ENCODE peak calls at places on chromosomes 7 and 10, in five cellular contexts. One of them, this sample, is unnamed.

GRCh38 chr10:69319911-69320316 is 41.6 kb downstream of the HK1 start:
- DNase-seq in cardiac fibroblast: no peak
- DNase-seq in NCI-H2171 treated with DMSO at 0.1 percent for 48 hours: no peak
- DNase-seq in substantia nigra: no peak
- DNase-seq in CD8-positive, alpha-beta memory T cell: no peak
- DNase-seq in this sample: no peak

GRCh38 chr7:3005257-3005656 is 38.4 kb downstream of the CARD11 start:
- DNase-seq in CD8-positive, alpha-beta memory T cell: no peak
- DNase-seq in substantia nigra: no peak
- DNase-seq in NCI-H2171 treated with DMSO at 0.1 percent for 48 hours: no peak
- DNase-seq in cardiac fibroblast: no peak
- DNase-seq in this sample: no peak

GRCh38 chr10:34031410-34031809 is 696.9 kb upstream of the NRP1 start:
- DNase-seq in substantia nigra: no peak
- DNase-seq in CD8-positive, alpha-beta memory T cell: no peak
- DNase-seq in cardiac fibroblast: peak
- DNase-seq in NCI-H2171 treated with DMSO at 0.1 percent for 48 hours: no peak
- DNase-seq in this sample: no peak

GRCh38 chr10:131943021-131943814 is 38.5 kb downstream of the BNIP3 start:
- DNase-seq in NCI-H2171 treated with DMSO at 0.1 percent for 48 hours: no peak
- DNase-seq in cardiac fibroblast: no peak
- DNase-seq in CD8-positive, alpha-beta memory T cell: no peak
- DNase-seq in substantia nigra: no peak
- DNase-seq in this sample: no peak

GRCh38 chr10:114879541-114880158 is 58.1 kb downstream of the FHIP2A start:
- DNase-seq in CD8-positive, alpha-beta memory T cell: no peak
- DNase-seq in cardiac fibroblast: peak
- DNase-seq in NCI-H2171 treated with DMSO at 0.1 percent for 48 hours: no peak
- DNase-seq in substantia nigra: no peak
- DNase-seq in this sample: no peak

GRCh38 chr10:24826022-24826421 is 102.3 kb upstream of the ARHGAP21 start:
- DNase-seq in CD8-positive, alpha-beta memory T cell: no peak
- DNase-seq in cardiac fibroblast: peak
- DNase-seq in substantia nigra: no peak
- DNase-seq in NCI-H2171 treated with DMSO at 0.1 percent for 48 hours: peak
- DNase-seq in this sample: no peak

GRCh38 chr7:93914581-93915066 is 6.9 kb upstream of the GNG11 start:
- DNase-seq in NCI-H2171 treated with DMSO at 0.1 percent for 48 hours: no peak
- DNase-seq in CD8-positive, alpha-beta memory T cell: no peak
- DNase-seq in substantia nigra: no peak
- DNase-seq in cardiac fibroblast: peak
- DNase-seq in this sample: no peak

GRCh38 chr7:128913856-128914565 is 3.5 kb upstream of the KCP start:
- DNase-seq in substantia nigra: no peak
- DNase-seq in cardiac fibroblast: no peak
- DNase-seq in NCI-H2171 treated with DMSO at 0.1 percent for 48 hours: no peak
- DNase-seq in CD8-positive, alpha-beta memory T cell: no peak
- DNase-seq in this sample: peak

GRCh38 chr7:150978136-150978789 is at the start of gene KCNH2:
- DNase-seq in CD8-positive, alpha-beta memory T cell: peak
- DNase-seq in NCI-H2171 treated with DMSO at 0.1 percent for 48 hours: peak
- DNase-seq in substantia nigra: peak
- DNase-seq in cardiac fibroblast: no peak
- DNase-seq in this sample: no peak

GRCh38 chr7:5390918-5391317 is 32.7 kb downstream of the TNRC18 start:
- DNase-seq in substantia nigra: no peak
- DNase-seq in cardiac fibroblast: no peak
- DNase-seq in NCI-H2171 treated with DMSO at 0.1 percent for 48 hours: no peak
- DNase-seq in CD8-positive, alpha-beta memory T cell: no peak
- DNase-seq in this sample: no peak

GRCh38 chr10:119625570-119626280 is 25.5 kb upstream of the BAG3 start:
- DNase-seq in CD8-positive, alpha-beta memory T cell: no peak
- DNase-seq in substantia nigra: no peak
- DNase-seq in NCI-H2171 treated with DMSO at 0.1 percent for 48 hours: no peak
- DNase-seq in cardiac fibroblast: no peak
- DNase-seq in this sample: no peak

GRCh38 chr10:63110940-63111339 is 22.2 kb upstream of the NRBF2 start:
- DNase-seq in NCI-H2171 treated with DMSO at 0.1 percent for 48 hours: no peak
- DNase-seq in CD8-positive, alpha-beta memory T cell: no peak
- DNase-seq in substantia nigra: no peak
- DNase-seq in cardiac fibroblast: no peak
- DNase-seq in this sample: no peak

GRCh38 chr10:47076949-47077348 is 165.7 kb downstream of the PTPN20 start:
- DNase-seq in NCI-H2171 treated with DMSO at 0.1 percent for 48 hours: no peak
- DNase-seq in cardiac fibroblast: peak
- DNase-seq in CD8-positive, alpha-beta memory T cell: no peak
- DNase-seq in substantia nigra: no peak
- DNase-seq in this sample: no peak

GRCh38 chr7:2003931-2004812 is 228.6 kb downstream of the MAD1L1 start:
- DNase-seq in cardiac fibroblast: no peak
- DNase-seq in NCI-H2171 treated with DMSO at 0.1 percent for 48 hours: no peak
- DNase-seq in substantia nigra: no peak
- DNase-seq in CD8-positive, alpha-beta memory T cell: no peak
- DNase-seq in this sample: no peak

GRCh38 chr10:71815515-71816130 is 35.4 kb downstream of the PSAP start:
- DNase-seq in cardiac fibroblast: no peak
- DNase-seq in substantia nigra: no peak
- DNase-seq in CD8-positive, alpha-beta memory T cell: no peak
- DNase-seq in NCI-H2171 treated with DMSO at 0.1 percent for 48 hours: no peak
- DNase-seq in this sample: no peak

GRCh38 chr10:75995041-75995430 is 563.6 kb downstream of the LRMDA start:
- DNase-seq in NCI-H2171 treated with DMSO at 0.1 percent for 48 hours: no peak
- DNase-seq in CD8-positive, alpha-beta memory T cell: no peak
- DNase-seq in substantia nigra: no peak
- DNase-seq in cardiac fibroblast: no peak
- DNase-seq in this sample: no peak

GRCh38 chr7:868189-868486 is 8.2 kb upstream of the GET4 start:
- DNase-seq in CD8-positive, alpha-beta memory T cell: no peak
- DNase-seq in NCI-H2171 treated with DMSO at 0.1 percent for 48 hours: no peak
- DNase-seq in cardiac fibroblast: no peak
- DNase-seq in substantia nigra: no peak
- DNase-seq in this sample: no peak

GRCh38 chr10:73168486-73168844 is 546 bp downstream of the FAM149B1 start:
- DNase-seq in CD8-positive, alpha-beta memory T cell: no peak
- DNase-seq in NCI-H2171 treated with DMSO at 0.1 percent for 48 hours: peak
- DNase-seq in cardiac fibroblast: no peak
- DNase-seq in substantia nigra: no peak
- DNase-seq in this sample: no peak

GRCh38 chr7:123355576-123356195 is 155.9 kb upstream of the SLC13A1 start:
- DNase-seq in substantia nigra: peak
- DNase-seq in CD8-positive, alpha-beta memory T cell: no peak
- DNase-seq in NCI-H2171 treated with DMSO at 0.1 percent for 48 hours: no peak
- DNase-seq in cardiac fibroblast: peak
- DNase-seq in this sample: no peak

GRCh38 chr7:45897042-45897690 is 8.9 kb downstream of the IGFBP1 start:
- DNase-seq in cardiac fibroblast: peak
- DNase-seq in substantia nigra: no peak
- DNase-seq in NCI-H2171 treated with DMSO at 0.1 percent for 48 hours: no peak
- DNase-seq in CD8-positive, alpha-beta memory T cell: no peak
- DNase-seq in this sample: no peak

GRCh38 chr10:70849582-70850016 is 33.9 kb downstream of the SGPL1 start:
- DNase-seq in substantia nigra: no peak
- DNase-seq in NCI-H2171 treated with DMSO at 0.1 percent for 48 hours: no peak
- DNase-seq in CD8-positive, alpha-beta memory T cell: no peak
- DNase-seq in cardiac fibroblast: peak
- DNase-seq in this sample: no peak

GRCh38 chr10:34885901-34886300 is 70.8 kb upstream of the PARD3 start:
- DNase-seq in cardiac fibroblast: no peak
- DNase-seq in NCI-H2171 treated with DMSO at 0.1 percent for 48 hours: no peak
- DNase-seq in CD8-positive, alpha-beta memory T cell: no peak
- DNase-seq in substantia nigra: no peak
- DNase-seq in this sample: no peak

GRCh38 chr7:152760384-152761115 is 998 bp downstream of the ACTR3B start:
- DNase-seq in CD8-positive, alpha-beta memory T cell: no peak
- DNase-seq in substantia nigra: no peak
- DNase-seq in NCI-H2171 treated with DMSO at 0.1 percent for 48 hours: peak
- DNase-seq in cardiac fibroblast: peak
- DNase-seq in this sample: no peak

GRCh38 chr10:43070121-43071085 is 6.5 kb upstream of the RET start:
- DNase-seq in CD8-positive, alpha-beta memory T cell: no peak
- DNase-seq in cardiac fibroblast: no peak
- DNase-seq in NCI-H2171 treated with DMSO at 0.1 percent for 48 hours: no peak
- DNase-seq in substantia nigra: no peak
- DNase-seq in this sample: no peak

GRCh38 chr10:35178305-35178704 is 51.7 kb downstream of the CREM start:
- DNase-seq in substantia nigra: no peak
- DNase-seq in CD8-positive, alpha-beta memory T cell: no peak
- DNase-seq in cardiac fibroblast: no peak
- DNase-seq in NCI-H2171 treated with DMSO at 0.1 percent for 48 hours: no peak
- DNase-seq in this sample: no peak

GRCh38 chr7:37100735-37101331 is 347.8 kb downstream of the ELMO1 start:
- DNase-seq in cardiac fibroblast: peak
- DNase-seq in CD8-positive, alpha-beta memory T cell: no peak
- DNase-seq in NCI-H2171 treated with DMSO at 0.1 percent for 48 hours: no peak
- DNase-seq in substantia nigra: no peak
- DNase-seq in this sample: peak

GRCh38 chr7:36175872-36176271 is 22.8 kb downstream of the EEPD1 start:
- DNase-seq in CD8-positive, alpha-beta memory T cell: no peak
- DNase-seq in cardiac fibroblast: no peak
- DNase-seq in substantia nigra: no peak
- DNase-seq in NCI-H2171 treated with DMSO at 0.1 percent for 48 hours: no peak
- DNase-seq in this sample: no peak

GRCh38 chr7:158567153-158567603 is 20.4 kb downstream of the PTPRN2 start:
- DNase-seq in CD8-positive, alpha-beta memory T cell: no peak
- DNase-seq in NCI-H2171 treated with DMSO at 0.1 percent for 48 hours: no peak
- DNase-seq in substantia nigra: no peak
- DNase-seq in cardiac fibroblast: no peak
- DNase-seq in this sample: no peak

GRCh38 chr10:86583983-86584382 is 62.4 kb upstream of the WAPL start:
- DNase-seq in CD8-positive, alpha-beta memory T cell: no peak
- DNase-seq in cardiac fibroblast: no peak
- DNase-seq in substantia nigra: no peak
- DNase-seq in NCI-H2171 treated with DMSO at 0.1 percent for 48 hours: no peak
- DNase-seq in this sample: peak

GRCh38 chr7:28350610-28351009 is 61.7 kb upstream of the CREB5 start:
- DNase-seq in CD8-positive, alpha-beta memory T cell: no peak
- DNase-seq in cardiac fibroblast: no peak
- DNase-seq in substantia nigra: no peak
- DNase-seq in NCI-H2171 treated with DMSO at 0.1 percent for 48 hours: no peak
- DNase-seq in this sample: no peak

GRCh38 chr10:13099666-13100348 is at the start of gene OPTN:
- DNase-seq in substantia nigra: peak
- DNase-seq in CD8-positive, alpha-beta memory T cell: peak
- DNase-seq in NCI-H2171 treated with DMSO at 0.1 percent for 48 hours: peak
- DNase-seq in cardiac fibroblast: peak
- DNase-seq in this sample: peak

GRCh38 chr10:71084061-71084817 is 128.1 kb upstream of the UNC5B start:
- DNase-seq in cardiac fibroblast: no peak
- DNase-seq in substantia nigra: no peak
- DNase-seq in NCI-H2171 treated with DMSO at 0.1 percent for 48 hours: no peak
- DNase-seq in CD8-positive, alpha-beta memory T cell: no peak
- DNase-seq in this sample: peak

GRCh38 chr7:99129001-99129400 is 14.9 kb downstream of the SMURF1 start:
- DNase-seq in substantia nigra: no peak
- DNase-seq in CD8-positive, alpha-beta memory T cell: no peak
- DNase-seq in NCI-H2171 treated with DMSO at 0.1 percent for 48 hours: no peak
- DNase-seq in cardiac fibroblast: no peak
- DNase-seq in this sample: no peak

GRCh38 chr10:70323143-70323696 is 39.4 kb upstream of the NPFFR1 start:
- DNase-seq in NCI-H2171 treated with DMSO at 0.1 percent for 48 hours: no peak
- DNase-seq in substantia nigra: no peak
- DNase-seq in cardiac fibroblast: no peak
- DNase-seq in CD8-positive, alpha-beta memory T cell: no peak
- DNase-seq in this sample: no peak

GRCh38 chr7:132485600-132486594 is 90.4 kb downstream of the PLXNA4 start:
- DNase-seq in CD8-positive, alpha-beta memory T cell: peak
- DNase-seq in NCI-H2171 treated with DMSO at 0.1 percent for 48 hours: no peak
- DNase-seq in cardiac fibroblast: peak
- DNase-seq in substantia nigra: no peak
- DNase-seq in this sample: no peak

GRCh38 chr10:82796510-82796909 is 921.5 kb downstream of the NRG3 start:
- DNase-seq in substantia nigra: no peak
- DNase-seq in CD8-positive, alpha-beta memory T cell: no peak
- DNase-seq in cardiac fibroblast: peak
- DNase-seq in NCI-H2171 treated with DMSO at 0.1 percent for 48 hours: peak
- DNase-seq in this sample: no peak

GRCh38 chr10:69910566-69910965 is 108.9 kb downstream of the COL13A1 start:
- DNase-seq in NCI-H2171 treated with DMSO at 0.1 percent for 48 hours: no peak
- DNase-seq in substantia nigra: no peak
- DNase-seq in CD8-positive, alpha-beta memory T cell: no peak
- DNase-seq in cardiac fibroblast: no peak
- DNase-seq in this sample: no peak

GRCh38 chr10:103917326-103918052 is 495 bp downstream of the STN1 start:
- DNase-seq in CD8-positive, alpha-beta memory T cell: no peak
- DNase-seq in substantia nigra: no peak
- DNase-seq in NCI-H2171 treated with DMSO at 0.1 percent for 48 hours: peak
- DNase-seq in cardiac fibroblast: no peak
- DNase-seq in this sample: no peak

GRCh38 chr10:11160982-11161554 is 143.4 kb downstream of the CELF2 start:
- DNase-seq in cardiac fibroblast: no peak
- DNase-seq in NCI-H2171 treated with DMSO at 0.1 percent for 48 hours: peak
- DNase-seq in CD8-positive, alpha-beta memory T cell: no peak
- DNase-seq in substantia nigra: no peak
- DNase-seq in this sample: no peak